ENCODE peak calls at places on chromosomes 1 and 21, in nine cellular contexts. Y, L, B, G, O, H, Q, X and P are unnamed samples.

GRCh38 chr1:2032737-2033136 is 13.6 kb downstream of the GABRD start:
- DNase-seq in Q (no peak), L (no peak), G (no peak), B (no peak), O (no peak), X (no peak), H (no peak), Y (no peak), P (no peak)

GRCh38 chr1:156444407-156445001 is 56.1 kb downstream of the MEF2D start:
- DNase-seq in Q (peak; percentile 48), O (peak; percentile 31), B (peak; percentile 43), Y (peak; percentile 16), X (peak; percentile 48), G (peak; percentile 16), H (no peak), L (no peak), P (no peak)

GRCh38 chr21:23887709-23888303 is 1719.5 kb downstream of the MRPL39 start:
- DNase-seq in H (no peak), Q (no peak), B (no peak), X (no peak), L (no peak), O (no peak), Y (no peak), G (no peak), P (peak; percentile 11)

GRCh38 chr1:203569490-203570318 is 56.9 kb upstream of the ATP2B4 start:
- DNase-seq in G (peak; percentile 95), O (peak; percentile 79), Q (no peak), X (peak; percentile 74), B (no peak), Y (no peak), L (no peak), H (peak; percentile 35), P (no peak)

GRCh38 chr1:12153181-12153785 is 13.5 kb upstream of the TNFRSF1B start:
- DNase-seq in O (peak; percentile 86), B (peak; percentile 49), Q (no peak), H (no peak), G (peak; percentile 75), Y (peak; percentile 95), X (peak; percentile 92), L (no peak), P (peak; percentile 53)

GRCh38 chr1:156025873-156026272 is 5.1 kb upstream of the SSR2 start:
- DNase-seq in B (peak; percentile 64), L (no peak), G (peak; percentile 36), Y (peak; percentile 36), Q (peak; percentile 48), X (peak; percentile 49), H (no peak), O (peak; percentile 35), P (peak; percentile 63)

GRCh38 chr1:95951291-95951690 is 717.3 kb downstream of the RWDD3 start:
- DNase-seq in X (no peak), B (no peak), Q (no peak), O (no peak), G (no peak), L (no peak), Y (no peak), H (no peak), P (no peak)

GRCh38 chr1:8880068-8880676 is 1.7 kb upstream of the ENO1 start:
- DNase-seq in Q (no peak), B (peak; percentile 55), L (peak; percentile 75), X (peak; percentile 98), Y (peak; percentile 90), H (peak; percentile 85), G (peak; percentile 97), O (peak; percentile 98), P (peak; percentile 48)

GRCh38 chr21:40351006-40351405 is 483.8 kb downstream of the PCP4 start:
- DNase-seq in G (no peak), B (no peak), X (no peak), Q (no peak), L (no peak), O (no peak), H (peak; percentile 6), Y (no peak), P (no peak)

GRCh38 chr21:46634966-46635323 is 529 bp upstream of the PRMT2 start:
- DNase-seq in O (peak; percentile 82), L (no peak), G (peak; percentile 87), X (peak; percentile 89), Q (peak; percentile 40), H (peak; percentile 60), Y (peak; percentile 83), B (peak; percentile 89), P (no peak)

GRCh38 chr1:55696181-55696580 is 481.0 kb upstream of the USP24 start:
- DNase-seq in G (peak; percentile 97), O (peak; percentile 98), H (peak; percentile 64), B (no peak), Y (no peak), X (peak; percentile 97), L (peak; percentile 62), Q (no peak), P (no peak)

GRCh38 chr1:173190101-173190895 is 16.8 kb downstream of the TNFSF4 start:
- DNase-seq in L (peak; percentile 45), X (peak; percentile 88), O (peak; percentile 69), Q (peak; percentile 40), G (peak; percentile 90), Y (peak; percentile 62), B (peak; percentile 99), H (peak; percentile 93), P (peak; percentile 79)

GRCh38 chr1:45974541-45975269 is 157.7 kb downstream of the PIK3R3 start:
- DNase-seq in X (peak; percentile 30), G (peak; percentile 22), Q (no peak), L (no peak), O (peak; percentile 2), H (peak; percentile 88), B (no peak), Y (no peak), P (peak; percentile 46)

GRCh38 chr1:201887116-201887866 is 1.4 kb upstream of the SHISA4 start:
- DNase-seq in B (no peak), Q (no peak), O (no peak), X (no peak), H (no peak), Y (no peak), L (no peak), G (no peak), P (no peak)

GRCh38 chr1:165871311-165872067 is 44.1 kb downstream of the UCK2 start:
- DNase-seq in O (peak; percentile 53), Y (peak; percentile 96), H (peak; percentile 49), B (peak; percentile 54), L (no peak), X (peak; percentile 74), G (peak; percentile 73), Q (peak; percentile 79), P (peak; percentile 79)

GRCh38 chr1:206029484-206029883 is 5.8 kb upstream of the CTSE start:
- DNase-seq in O (peak; percentile 71), Q (no peak), L (peak; percentile 80), Y (no peak), B (no peak), X (peak; percentile 66), G (peak; percentile 50), H (peak; percentile 92), P (no peak)

GRCh38 chr1:92404661-92405060 is 82.1 kb downstream of the GFI1 start:
- DNase-seq in H (peak; percentile 49), O (peak; percentile 16), Q (no peak), G (peak; percentile 34), L (no peak), Y (no peak), X (peak; percentile 59), B (no peak), P (no peak)

GRCh38 chr21:44932366-44933181 is 7.3 kb upstream of the SLX9 start:
- DNase-seq in X (no peak), G (no peak), B (no peak), O (no peak), L (no peak), H (no peak), Y (peak; percentile 39), Q (no peak), P (peak; percentile 47)

GRCh38 chr1:246450485-246451251 is 56.4 kb downstream of the SMYD3 start:
- DNase-seq in H (peak; percentile 23), G (peak; percentile 37), L (no peak), O (peak; percentile 42), Y (peak; percentile 3), Q (peak; percentile 12), X (peak; percentile 49), B (peak; percentile 53), P (no peak)

GRCh38 chr1:221810406-221810805 is 68.5 kb upstream of the DUSP10 start:
- DNase-seq in H (peak; percentile 85), B (peak; percentile 31), X (peak; percentile 80), O (peak; percentile 73), Q (no peak), L (no peak), Y (no peak), G (peak; percentile 91), P (no peak)

GRCh38 chr1:117615474-117615873 is 9.6 kb downstream of the TENT5C start:
- DNase-seq in Y (peak; percentile 85), B (no peak), G (no peak), O (no peak), H (no peak), L (no peak), X (no peak), Q (no peak), P (no peak)
- H3K4me3 ChIP-seq in Y (no peak overlapping the region), B (no peak overlapping the region), G (no peak overlapping the region), O (no peak overlapping the region), H (no peak overlapping the region), L (no peak overlapping the region), X (no peak overlapping the region), Q (no peak overlapping the region), P (no peak overlapping the region)

GRCh38 chr1:27042670-27043069 is 30.0 kb upstream of the TENT5B start:
- DNase-seq in X (no peak), Y (no peak), B (no peak), Q (no peak), O (no peak), L (no peak), H (no peak), G (no peak), P (no peak)
- H3K4me3 ChIP-seq in X (no peak overlapping the region), Y (no peak overlapping the region), B (no peak overlapping the region), Q (no peak overlapping the region), O (no peak overlapping the region), L (no peak overlapping the region), H (no peak overlapping the region), G (no peak overlapping the region), P (no peak overlapping the region)

DNA sequence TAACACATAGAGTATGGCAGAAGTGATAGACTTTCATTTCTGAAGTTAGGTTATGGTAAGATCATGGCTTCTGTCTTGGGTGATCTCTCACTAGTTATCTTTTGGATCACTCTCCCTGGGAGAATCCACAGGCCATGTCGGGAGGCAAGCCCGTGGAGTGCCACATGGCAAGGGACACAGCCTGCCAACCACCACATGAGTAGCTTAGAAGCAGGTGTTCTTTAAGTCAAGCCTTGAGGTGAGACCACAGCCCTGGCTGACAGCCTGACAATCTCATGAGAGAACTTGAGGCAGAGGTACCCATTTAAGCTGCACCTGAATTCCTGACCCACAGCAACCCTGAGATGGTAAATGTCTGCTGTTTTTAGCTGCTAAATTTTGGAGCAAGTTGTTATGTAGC is 130.4 kb downstream of the KCNN3 start:
- DNase-seq in G (no peak), O (no peak), B (no peak), Y (no peak), Q (no peak), X (no peak), L (no peak), H (no peak), P (no peak)
- H3K4me3 ChIP-seq in G (no peak overlapping the region), O (no peak overlapping the region), B (no peak overlapping the region), Y (no peak overlapping the region), Q (no peak overlapping the region), X (no peak overlapping the region), L (no peak overlapping the region), H (no peak overlapping the region), P (no peak overlapping the region)

DNA sequence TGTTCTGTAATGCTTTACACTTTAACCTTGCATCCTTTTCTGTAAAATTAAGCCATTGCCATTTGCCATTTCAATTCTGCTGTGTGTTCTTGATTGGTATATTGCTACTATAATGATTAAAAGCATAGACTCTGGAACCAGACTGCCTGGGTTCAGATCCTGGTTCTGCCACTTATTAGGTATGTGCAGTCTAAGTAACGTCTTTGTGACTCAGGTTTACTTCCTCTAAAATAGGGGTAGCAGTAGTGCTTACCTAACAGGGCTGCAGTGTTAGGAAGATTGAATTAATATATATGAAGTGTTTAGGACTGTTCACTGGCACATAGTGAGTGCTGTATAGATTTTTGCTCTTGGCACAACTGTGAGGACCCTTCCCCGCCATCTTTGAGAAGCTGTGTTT is 4.4 kb downstream of the CDC42 start:
- DNase-seq in Q (no peak), L (no peak), Y (peak; percentile 15), G (no peak), B (no peak), X (no peak), H (no peak), O (no peak), P (no peak)
- H3K4me3 ChIP-seq in Q (no peak overlapping the region), L (no peak overlapping the region), Y (no peak overlapping the region), G (no peak overlapping the region), B (no peak overlapping the region), X (no peak overlapping the region), H (no peak overlapping the region), O (no peak overlapping the region), P (no peak overlapping the region)